ENCODE peak calls at places on chromosome 1, in six cellular contexts. One of them, this sample, is unnamed.
A peak's percentile ranks its signal among the peaks of the same experiment; 100 is the strongest.

GRCh38 chr1:150473659-150474058 is 13.6 kb upstream of the TARS2 start:
- DNase-seq in bronchial epithelial cell: no peak
- DNase-seq in NB4: no peak
- DNase-seq in AG10803: no peak
- DNase-seq in transverse colon: no peak
- DNase-seq in nephron progenitor cell: no peak
- DNase-seq in this sample: no peak

GRCh38 chr1:2984399-2985061 is 36.7 kb upstream of the ACTRT2 start:
- DNase-seq in bronchial epithelial cell: no peak
- DNase-seq in NB4: no peak
- DNase-seq in AG10803: no peak
- DNase-seq in transverse colon: no peak
- DNase-seq in nephron progenitor cell: no peak
- DNase-seq in this sample: no peak

GRCh38 chr1:14739433-14739832 is 140.9 kb downstream of the KAZN start:
- DNase-seq in bronchial epithelial cell: no peak
- DNase-seq in NB4: peak; percentile 76
- DNase-seq in AG10803: no peak
- DNase-seq in transverse colon: no peak
- DNase-seq in nephron progenitor cell: no peak
- DNase-seq in this sample: no peak

GRCh38 chr1:2134232-2134603 is 60.4 kb downstream of the FAAP20 start:
- DNase-seq in bronchial epithelial cell: no peak
- DNase-seq in NB4: no peak
- DNase-seq in AG10803: no peak
- DNase-seq in transverse colon: no peak
- DNase-seq in nephron progenitor cell: no peak
- DNase-seq in this sample: no peak

GRCh38 chr1:116159611-116160010 is 48.4 kb downstream of the MAB21L3 start:
- DNase-seq in bronchial epithelial cell: no peak
- DNase-seq in NB4: no peak
- DNase-seq in AG10803: no peak
- DNase-seq in transverse colon: no peak
- DNase-seq in nephron progenitor cell: no peak
- DNase-seq in this sample: no peak

GRCh38 chr1:204363335-204364114 is 3.8 kb upstream of the PLEKHA6 start:
- DNase-seq in bronchial epithelial cell: peak; percentile 69
- DNase-seq in NB4: peak; percentile 83
- DNase-seq in AG10803: peak; percentile 61
- DNase-seq in transverse colon: peak; percentile 75
- DNase-seq in nephron progenitor cell: peak; percentile 70
- DNase-seq in this sample: peak; percentile 68

GRCh38 chr1:19087017-19087736 is 122.9 kb downstream of the UBR4 start:
- DNase-seq in bronchial epithelial cell: no peak
- DNase-seq in NB4: no peak
- DNase-seq in AG10803: no peak
- DNase-seq in transverse colon: no peak
- DNase-seq in nephron progenitor cell: no peak
- DNase-seq in this sample: no peak

GRCh38 chr1:203267347-203267846 is 37.9 kb upstream of the BTG2 start:
- DNase-seq in bronchial epithelial cell: peak; percentile 82
- DNase-seq in NB4: peak; percentile 89
- DNase-seq in AG10803: peak; percentile 87
- DNase-seq in transverse colon: peak; percentile 90
- DNase-seq in nephron progenitor cell: peak; percentile 85
- DNase-seq in this sample: peak; percentile 84

GRCh38 chr1:171966426-171967220 is 125.3 kb downstream of the DNM3 start:
- DNase-seq in bronchial epithelial cell: peak; percentile 13
- DNase-seq in NB4: no peak
- DNase-seq in AG10803: no peak
- DNase-seq in transverse colon: no peak
- DNase-seq in nephron progenitor cell: no peak
- DNase-seq in this sample: no peak

GRCh38 chr1:226882631-226883409 is 12.4 kb downstream of the PSEN2 start:
- DNase-seq in bronchial epithelial cell: peak; percentile 39
- DNase-seq in NB4: no peak
- DNase-seq in AG10803: peak; percentile 22
- DNase-seq in transverse colon: peak; percentile 33
- DNase-seq in nephron progenitor cell: no peak
- DNase-seq in this sample: no peak

GRCh38 chr1:164660415-164661174 is 101.6 kb downstream of the PBX1 start:
- DNase-seq in bronchial epithelial cell: no peak
- DNase-seq in NB4: peak; percentile 82
- DNase-seq in AG10803: peak; percentile 39
- DNase-seq in transverse colon: no peak
- DNase-seq in nephron progenitor cell: no peak
- DNase-seq in this sample: no peak

GRCh38 chr1:92599184-92599583 is 112.5 kb upstream of the GFI1 start:
- DNase-seq in bronchial epithelial cell: peak; percentile 32
- DNase-seq in NB4: peak; percentile 69
- DNase-seq in AG10803: peak; percentile 48
- DNase-seq in transverse colon: no peak
- DNase-seq in nephron progenitor cell: no peak
- DNase-seq in this sample: no peak
- TF ChIP-seq CTCF in bronchial epithelial cell: no peak
- TF ChIP-seq CTCF in NB4: no peak
- TF ChIP-seq CTCF in AG10803: peak; percentile 53
- TF ChIP-seq CTCF in transverse colon: peak; percentile 30
- TF ChIP-seq CTCF in nephron progenitor cell: peak; percentile 23
- TF ChIP-seq CTCF in this sample: no peak

GRCh38 chr1:25525360-25525688 is 18.1 kb upstream of the LDLRAP1 start:
- DNase-seq in bronchial epithelial cell: no peak
- DNase-seq in NB4: no peak
- DNase-seq in AG10803: no peak
- DNase-seq in transverse colon: no peak
- DNase-seq in nephron progenitor cell: no peak
- DNase-seq in this sample: no peak

GRCh38 chr1:25520446-25521061 is 22.9 kb upstream of the LDLRAP1 start:
- DNase-seq in bronchial epithelial cell: peak; percentile 41
- DNase-seq in NB4: peak; percentile 70
- DNase-seq in AG10803: peak; percentile 58
- DNase-seq in transverse colon: peak; percentile 72
- DNase-seq in nephron progenitor cell: peak; percentile 69
- DNase-seq in this sample: no peak

GRCh38 chr1:25522240-25522639 is 21.2 kb upstream of the LDLRAP1 start:
- DNase-seq in bronchial epithelial cell: no peak
- DNase-seq in NB4: no peak
- DNase-seq in AG10803: peak; percentile 29
- DNase-seq in transverse colon: no peak
- DNase-seq in nephron progenitor cell: no peak
- DNase-seq in this sample: no peak

GRCh38 chr1:25524568-25525359 is 18.6 kb upstream of the LDLRAP1 start:
- DNase-seq in bronchial epithelial cell: no peak
- DNase-seq in NB4: no peak
- DNase-seq in AG10803: no peak
- DNase-seq in transverse colon: no peak
- DNase-seq in nephron progenitor cell: no peak
- DNase-seq in this sample: no peak

DNA sequence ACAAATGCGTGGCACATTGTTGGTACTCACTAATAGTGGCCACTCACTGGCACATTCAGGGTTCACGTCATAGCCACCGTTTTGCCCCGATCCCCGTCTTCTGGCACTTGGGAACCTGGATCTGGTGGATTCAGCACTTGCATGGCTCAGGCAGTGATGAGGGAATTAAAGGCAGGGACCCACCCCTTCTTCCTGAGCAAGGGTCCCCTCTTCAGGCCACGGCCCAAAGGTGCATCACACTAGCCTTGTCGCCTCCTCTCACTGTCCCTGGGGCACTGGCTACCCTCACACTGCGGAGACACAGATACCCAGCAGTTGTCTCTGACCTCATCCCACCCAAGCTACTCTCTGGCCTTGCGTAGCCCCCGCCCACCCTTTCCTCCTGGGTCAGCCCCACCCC is 19.9 kb upstream of the LDLRAP1 start:
- DNase-seq in bronchial epithelial cell: no peak
- DNase-seq in NB4: no peak
- DNase-seq in AG10803: no peak
- DNase-seq in transverse colon: no peak
- DNase-seq in nephron progenitor cell: no peak
- DNase-seq in this sample: no peak
- TF ChIP-seq CTCF in bronchial epithelial cell: no peak
- TF ChIP-seq CTCF in NB4: no peak
- TF ChIP-seq CTCF in AG10803: no peak
- TF ChIP-seq CTCF in transverse colon: peak; percentile 13
- TF ChIP-seq CTCF in nephron progenitor cell: no peak
- TF ChIP-seq CTCF in this sample: no peak

GRCh38 chr1:195373831-195374230 is 1234.4 kb downstream of the KCNT2 start:
- DNase-seq in bronchial epithelial cell: no peak
- DNase-seq in NB4: no peak
- DNase-seq in AG10803: no peak
- DNase-seq in transverse colon: no peak
- DNase-seq in nephron progenitor cell: no peak
- DNase-seq in this sample: no peak

GRCh38 chr1:195376190-195376589 is 1232.0 kb downstream of the KCNT2 start:
- DNase-seq in bronchial epithelial cell: peak; percentile 6
- DNase-seq in NB4: peak; percentile 19
- DNase-seq in AG10803: no peak
- DNase-seq in transverse colon: no peak
- DNase-seq in nephron progenitor cell: no peak
- DNase-seq in this sample: no peak
- TF ChIP-seq CTCF in bronchial epithelial cell: no peak
- TF ChIP-seq CTCF in NB4: no peak
- TF ChIP-seq CTCF in AG10803: no peak
- TF ChIP-seq CTCF in transverse colon: no peak
- TF ChIP-seq CTCF in nephron progenitor cell: no peak
- TF ChIP-seq CTCF in this sample: no peak

DNA sequence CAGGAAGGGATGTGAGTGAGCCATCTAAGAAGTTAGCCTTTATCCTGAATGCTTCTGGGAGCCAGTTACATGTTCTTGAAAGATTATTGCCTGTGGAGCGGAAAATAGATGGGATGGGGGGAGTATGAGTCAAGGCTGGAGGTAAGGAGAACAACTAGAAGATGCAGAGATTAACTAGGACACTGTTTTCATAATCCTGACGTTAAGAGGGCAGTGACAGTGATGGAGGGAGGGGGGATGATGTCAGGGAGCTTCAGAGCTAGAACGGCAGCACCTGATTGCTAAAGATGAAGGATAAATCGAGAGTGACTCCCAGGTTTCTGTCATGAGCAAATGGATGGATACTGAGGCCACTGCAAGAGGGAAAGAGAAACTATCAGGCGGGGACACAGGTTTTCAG is 10.0 kb upstream of the RCSD1 start:
- DNase-seq in bronchial epithelial cell: no peak
- DNase-seq in NB4: no peak
- DNase-seq in AG10803: no peak
- DNase-seq in transverse colon: no peak
- DNase-seq in nephron progenitor cell: no peak
- DNase-seq in this sample: no peak
- TF ChIP-seq CTCF in bronchial epithelial cell: no peak
- TF ChIP-seq CTCF in NB4: no peak
- TF ChIP-seq CTCF in AG10803: no peak
- TF ChIP-seq CTCF in transverse colon: no peak
- TF ChIP-seq CTCF in nephron progenitor cell: no peak
- TF ChIP-seq CTCF in this sample: no peak

DNA sequence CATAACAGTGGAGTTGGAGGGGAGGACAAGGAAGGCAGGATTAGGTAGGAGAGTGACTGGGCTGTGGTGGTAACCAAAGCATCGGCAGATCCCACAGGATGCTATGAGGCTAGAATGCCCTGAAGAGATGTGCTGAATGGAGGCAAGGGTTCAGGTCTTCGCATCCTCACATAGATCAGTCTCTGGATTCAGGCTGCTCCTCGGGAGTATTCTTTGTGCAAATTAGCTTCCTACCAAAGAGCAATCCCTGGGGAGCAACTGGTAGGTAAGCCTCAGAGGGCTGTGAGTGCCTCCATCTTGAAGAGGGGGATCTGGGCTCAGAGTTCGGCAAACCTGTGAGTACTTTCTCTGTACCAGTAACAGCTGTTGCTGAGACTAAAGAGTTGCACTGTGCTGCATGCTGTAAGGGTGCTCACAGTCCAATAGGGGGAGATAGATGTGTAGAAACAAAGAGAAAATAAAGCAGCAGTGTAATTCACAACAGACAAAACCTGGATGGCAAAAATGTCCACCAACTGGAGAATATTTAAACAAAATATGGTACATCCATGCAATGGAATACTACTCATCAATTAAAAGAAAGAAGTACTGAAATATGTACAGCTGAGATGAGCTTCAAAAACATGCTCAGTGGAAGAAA is 322.4 kb upstream of the DEPDC1 start:
- DNase-seq in bronchial epithelial cell: peak; percentile 11
- DNase-seq in NB4: peak; percentile 11
- DNase-seq in AG10803: peak; percentile 1
- DNase-seq in transverse colon: no peak
- DNase-seq in nephron progenitor cell: no peak
- DNase-seq in this sample: no peak
- TF ChIP-seq CTCF in bronchial epithelial cell: peak; percentile 15
- TF ChIP-seq CTCF in NB4: no peak
- TF ChIP-seq CTCF in AG10803: peak; percentile 28
- TF ChIP-seq CTCF in transverse colon: no peak
- TF ChIP-seq CTCF in nephron progenitor cell: peak; percentile 48
- TF ChIP-seq CTCF in this sample: peak; percentile 8

DNA sequence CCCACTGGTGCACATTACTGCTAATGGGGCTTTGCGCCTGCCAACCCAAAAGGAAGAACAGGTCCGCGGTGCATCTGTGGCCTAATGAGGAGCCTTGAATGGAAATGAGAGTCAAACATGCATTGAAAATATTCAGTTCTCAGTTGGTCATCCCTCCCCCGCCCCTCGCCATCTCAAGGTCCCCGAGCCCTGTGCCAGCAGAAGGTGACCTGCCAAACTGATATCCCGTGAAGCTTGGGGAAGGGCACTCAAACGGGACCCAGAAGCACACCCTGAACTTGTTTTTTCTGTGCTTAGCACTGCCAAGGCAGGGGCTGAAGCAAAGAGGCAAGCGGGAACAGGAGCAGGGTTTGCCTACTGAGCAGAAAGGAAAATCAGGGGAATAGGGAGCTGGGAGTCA is 67.9 kb upstream of the ZNF648 start:
- DNase-seq in bronchial epithelial cell: no peak
- DNase-seq in NB4: no peak
- DNase-seq in AG10803: no peak
- DNase-seq in transverse colon: no peak
- DNase-seq in nephron progenitor cell: no peak
- DNase-seq in this sample: no peak
- TF ChIP-seq CTCF in bronchial epithelial cell: no peak
- TF ChIP-seq CTCF in NB4: no peak
- TF ChIP-seq CTCF in AG10803: no peak
- TF ChIP-seq CTCF in transverse colon: no peak
- TF ChIP-seq CTCF in nephron progenitor cell: no peak
- TF ChIP-seq CTCF in this sample: no peak

GRCh38 chr1:155018617-155019348 is 14.8 kb downstream of the DCST2 start:
- DNase-seq in bronchial epithelial cell: no peak
- DNase-seq in NB4: no peak
- DNase-seq in AG10803: no peak
- DNase-seq in transverse colon: no peak
- DNase-seq in nephron progenitor cell: no peak
- DNase-seq in this sample: no peak
- TF ChIP-seq CTCF in bronchial epithelial cell: no peak
- TF ChIP-seq CTCF in NB4: no peak
- TF ChIP-seq CTCF in AG10803: no peak
- TF ChIP-seq CTCF in transverse colon: no peak
- TF ChIP-seq CTCF in nephron progenitor cell: no peak
- TF ChIP-seq CTCF in this sample: no peak

GRCh38 chr1:58065520-58065919 is 481.0 kb downstream of the OMA1 start:
- DNase-seq in bronchial epithelial cell: no peak
- DNase-seq in NB4: no peak
- DNase-seq in AG10803: no peak
- DNase-seq in transverse colon: no peak
- DNase-seq in nephron progenitor cell: no peak
- DNase-seq in this sample: no peak
- TF ChIP-seq CTCF in bronchial epithelial cell: no peak
- TF ChIP-seq CTCF in NB4: no peak
- TF ChIP-seq CTCF in AG10803: no peak
- TF ChIP-seq CTCF in transverse colon: no peak
- TF ChIP-seq CTCF in nephron progenitor cell: no peak
- TF ChIP-seq CTCF in this sample: no peak

This sample was measured in breast epithelium.